ENCODE peak calls at places on chromosomes 16 and 17, in four cellular contexts. S is IMR-90, B is mesendoderm, Z is H1. M is an unnamed sample.
A peak's percentile ranks its signal among the peaks of the same experiment; 100 is the strongest.

GRCh38 chr17:39737761-39738567 is at the start of gene GRB7:
- DNase-seq in Z (no peak), S (no peak), B (peak; percentile 71), M (peak; percentile 86)

GRCh38 chr17:59856859-59857794 is 35.6 kb downstream of the TUBD1 start:
- DNase-seq in S (no peak), B (no peak), Z (no peak), M (no peak)

GRCh38 chr17:57045868-57046671 is 39.0 kb upstream of the AKAP1 start:
- DNase-seq in B (no peak), S (no peak), Z (no peak), M (peak; percentile 68)

GRCh38 chr17:5832886-5833285 is 237.3 kb upstream of the WSCD1 start:
- DNase-seq in B (peak; percentile 97), Z (no peak), S (peak; percentile 83), M (peak; percentile 29)

GRCh38 chr16:86283944-86284343 is 226.4 kb upstream of the FOXF1 start:
- DNase-seq in B (no peak), S (no peak), Z (no peak), M (no peak)

GRCh38 chr17:42537826-42538451 is 1.9 kb downstream of the NAGLU start:
- DNase-seq in Z (no peak), B (no peak), S (no peak), M (no peak)

GRCh38 chr17:45302649-45303173 is 14.1 kb downstream of the MAP3K14 start:
- DNase-seq in B (no peak), S (peak; percentile 76), Z (no peak), M (no peak)

GRCh38 chr16:86083382-86084002 is 184.5 kb downstream of the IRF8 start:
- DNase-seq in Z (no peak), B (no peak), S (no peak), M (no peak)

GRCh38 chr16:85695196-85696128 is 6.7 kb upstream of the GINS2 start:
- DNase-seq in B (no peak), Z (no peak), S (no peak), M (no peak)

GRCh38 chr17:78144736-78145641 is 1.2 kb upstream of the C17orf99 start:
- DNase-seq in S (no peak), B (no peak), Z (no peak), M (no peak)

GRCh38 chr16:27748868-27749546 is 199.1 kb downstream of the KATNIP start:
- DNase-seq in S (peak; percentile 84), B (peak; percentile 80), Z (peak; percentile 31), M (peak; percentile 75)

GRCh38 chr17:78883533-78884131 is 19.4 kb downstream of the CEP295NL start:
- DNase-seq in B (peak; percentile 94), Z (no peak), S (peak; percentile 97), M (peak; percentile 85)

GRCh38 chr17:40532520-40533253 is 31.3 kb upstream of the TNS4 start:
- DNase-seq in S (peak; percentile 37), B (no peak), Z (no peak), M (no peak)

GRCh38 chr17:332558-333322 is 19.9 kb downstream of the RPH3AL start:
- DNase-seq in B (peak; percentile 62), Z (no peak), S (peak; percentile 35), M (peak; percentile 36)

GRCh38 chr16:19595043-19595767 is 39.7 kb downstream of the VPS35L start:
- DNase-seq in S (peak; percentile 83), B (peak; percentile 78), Z (no peak), M (no peak)
- H3K56ac ChIP-seq in S (no peak overlapping the region), B (no peak overlapping the region), Z (no peak overlapping the region), M (no peak overlapping the region)

DNA sequence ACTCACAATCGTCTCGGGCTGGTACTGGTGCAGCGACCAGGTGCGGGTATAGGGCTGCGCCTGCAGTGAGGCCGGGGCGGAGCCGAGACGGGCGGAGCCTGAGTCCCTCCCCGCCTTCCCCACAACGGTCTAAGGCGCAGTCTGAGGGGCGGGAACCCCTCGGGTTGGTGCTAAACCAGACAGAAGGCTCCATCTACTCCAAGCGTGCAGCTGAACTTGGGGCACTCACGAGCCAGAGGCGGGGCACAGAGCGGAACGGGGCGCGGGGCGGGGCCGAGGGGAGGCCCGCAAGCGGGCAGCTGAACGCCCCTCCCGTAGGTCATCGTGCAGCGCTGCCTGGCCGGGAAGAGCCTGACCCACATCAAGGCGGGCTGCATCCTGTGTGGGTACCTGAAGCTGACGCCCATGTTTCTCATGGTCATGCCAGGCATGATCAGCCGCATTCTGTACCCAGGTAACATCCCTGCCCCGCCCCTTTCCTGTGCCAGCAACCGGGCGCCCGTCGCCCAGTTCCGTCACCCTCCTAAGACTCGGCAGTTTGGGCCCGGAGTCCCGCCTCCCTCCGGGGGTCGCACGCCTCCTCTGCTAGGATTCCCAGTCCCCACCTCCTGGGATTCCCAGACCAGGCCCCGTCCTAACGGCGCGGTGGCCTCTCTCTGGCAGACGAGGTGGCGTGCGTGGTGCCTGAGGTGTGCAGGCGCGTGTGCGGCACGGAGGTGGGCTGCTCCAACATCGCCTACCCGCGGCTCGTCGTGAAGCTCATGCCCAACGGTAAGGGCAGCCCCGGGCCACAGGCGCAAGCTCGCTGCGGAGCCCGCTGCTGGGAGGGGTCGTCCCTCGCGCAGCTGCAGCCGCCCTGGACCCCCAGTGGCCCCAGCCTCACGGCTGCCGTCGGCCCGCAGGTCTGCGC is 5.1 kb downstream of the SLC5A2 start:
- DNase-seq in B (peak; percentile 53), Z (no peak), S (peak; percentile 28), M (peak; percentile 85)
- H3K56ac ChIP-seq in B (peak overlapping the region; percentile 42), Z (no peak overlapping the region), S (no peak overlapping the region), M (no peak overlapping the region)

DNA sequence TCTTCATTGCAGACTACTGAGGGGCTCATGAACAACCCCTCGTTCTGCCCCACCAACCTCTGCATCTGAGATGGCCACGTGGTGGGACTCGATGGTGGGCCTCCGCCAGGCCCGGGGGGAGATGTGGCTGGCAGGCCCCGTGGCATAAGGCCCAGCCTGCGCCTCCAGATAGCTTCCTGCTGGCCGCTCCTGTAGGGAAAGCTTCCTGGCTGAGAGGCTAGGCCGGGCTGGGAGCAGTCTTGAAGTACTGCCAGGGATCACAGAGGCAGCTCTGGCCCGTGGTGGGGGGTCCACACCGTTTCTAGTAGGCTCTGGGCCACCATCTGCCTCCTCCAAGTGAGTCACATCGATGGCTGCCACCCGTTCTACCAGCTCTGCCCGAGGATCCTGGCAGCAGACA is 7.6 kb downstream of the CAMKK1 start:
- DNase-seq in Z (no peak), S (no peak), B (no peak), M (no peak)
- H3K56ac ChIP-seq in Z (no peak overlapping the region), S (no peak overlapping the region), B (no peak overlapping the region), M (no peak overlapping the region)

DNA sequence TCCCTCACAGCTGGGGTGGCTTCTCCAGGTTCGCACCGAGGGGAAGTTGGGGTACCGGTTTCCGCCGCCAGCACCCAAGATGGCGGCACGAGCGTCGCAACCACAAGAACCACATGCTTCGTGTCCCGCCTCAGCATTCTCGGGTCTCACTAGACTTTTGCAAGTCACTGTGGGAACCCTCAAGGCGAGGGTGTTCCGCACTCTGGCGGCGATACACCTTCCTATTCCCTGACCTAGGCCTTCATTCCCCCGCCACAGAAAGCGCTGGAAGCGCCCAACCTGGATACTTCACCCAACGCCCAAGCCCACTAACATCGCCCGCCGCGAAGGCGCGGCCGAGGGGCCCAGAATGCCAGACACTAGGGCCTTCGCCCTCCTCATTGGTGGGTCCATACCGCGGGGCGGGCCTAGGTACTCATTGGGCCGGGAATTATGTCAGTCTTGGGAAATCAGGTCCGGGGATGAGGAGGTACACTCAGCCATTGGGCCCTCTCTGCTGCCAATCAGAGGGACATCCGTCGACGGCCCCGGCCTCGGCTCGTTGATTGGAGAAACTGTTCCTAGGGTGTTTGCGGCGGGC is 328 bp upstream of the NFE2L1 start:
- DNase-seq in Z (peak; percentile 96), B (peak; percentile 100), S (peak; percentile 100), M (peak; percentile 100)
- H3K56ac ChIP-seq in Z (peak overlapping the region; percentile 71), B (peak overlapping the region; percentile 99), S (peak overlapping the region; percentile 94), M (peak overlapping the region; percentile 46)

DNA sequence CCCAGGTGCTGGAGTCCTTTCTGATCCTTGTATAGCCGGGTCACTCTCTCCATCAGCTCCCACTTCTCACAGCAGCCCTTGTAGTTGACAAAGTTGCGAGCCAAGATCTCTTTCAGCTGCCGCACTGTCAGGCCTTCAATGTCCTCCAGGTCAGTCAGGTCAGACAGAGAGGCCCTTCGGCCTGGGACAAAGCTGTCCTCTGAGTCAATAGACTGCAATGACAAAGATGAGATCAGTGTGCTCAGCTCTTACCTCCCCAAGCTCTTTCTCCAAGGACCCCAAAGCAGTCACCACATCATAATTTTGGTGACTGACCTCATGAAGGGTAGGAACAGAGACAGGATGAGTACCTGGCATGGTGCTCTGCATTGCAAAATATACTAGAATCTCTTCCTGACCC is 36.1 kb downstream of the LIG3 start:
- DNase-seq in Z (no peak), S (no peak), B (no peak), M (no peak)
- H3K56ac ChIP-seq in Z (no peak overlapping the region), S (no peak overlapping the region), B (no peak overlapping the region), M (no peak overlapping the region)

GRCh38 chr16:51150894-51151320 is at the start of gene SALL1:
- DNase-seq in Z (no peak), B (no peak), S (no peak), M (no peak)
- H3K56ac ChIP-seq in Z (peak within 1 kb of the TSS; percentile 85), B (peak within 1 kb of the TSS; percentile 98), S (peak within 1 kb of the TSS; percentile 90), M (no peak within 1 kb of the TSS)

DNA sequence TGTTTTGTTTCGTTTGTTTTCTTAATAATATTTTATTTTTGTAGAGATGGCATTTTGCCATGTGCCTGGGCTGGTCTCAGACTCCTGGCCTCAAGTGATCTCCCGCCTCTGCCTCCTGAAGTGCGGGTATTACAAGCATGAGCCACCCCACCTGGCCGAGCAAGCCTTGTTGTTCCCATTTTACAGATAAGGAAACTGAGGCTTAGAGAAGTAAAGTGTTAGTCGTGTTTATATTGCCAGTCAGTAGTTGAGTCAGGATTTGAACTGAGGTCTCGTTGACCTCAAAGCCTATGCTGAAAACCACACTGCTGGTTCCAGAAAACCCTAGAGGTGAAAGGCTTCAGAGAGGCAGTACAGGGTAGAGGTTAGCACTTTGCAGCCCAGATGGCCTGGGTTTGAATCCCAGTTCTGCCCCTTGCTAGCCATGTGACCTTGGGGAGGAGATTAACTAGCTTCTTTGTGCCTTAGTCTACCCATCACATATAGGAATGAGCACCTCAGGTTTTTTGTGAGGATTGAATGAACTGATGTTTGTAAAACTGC is 102.0 kb downstream of the ABCC6 start:
- DNase-seq in B (no peak), S (no peak), Z (no peak), M (no peak)
- H3K56ac ChIP-seq in B (no peak overlapping the region), S (no peak overlapping the region), Z (no peak overlapping the region), M (no peak overlapping the region)

DNA sequence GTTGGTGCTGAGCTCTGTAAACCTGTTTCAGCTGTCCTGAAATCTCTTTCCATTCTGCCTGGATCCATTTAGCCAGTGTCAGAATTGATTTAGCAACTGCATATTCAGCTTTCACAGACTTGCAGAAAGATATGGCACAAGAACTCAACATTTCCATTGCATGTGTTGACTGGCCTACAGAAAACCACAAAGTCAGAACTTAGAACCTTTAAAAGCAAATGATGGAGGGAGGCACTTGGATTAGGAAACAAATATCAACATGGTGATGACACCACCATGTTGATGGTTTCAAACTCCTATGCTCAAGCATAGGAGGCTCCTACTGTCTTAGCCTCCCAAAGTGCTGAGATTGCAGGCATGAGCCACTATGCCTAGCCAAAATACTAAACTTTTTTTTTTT is 52.3 kb upstream of the ARL6IP1 start:
- DNase-seq in B (no peak), Z (no peak), S (no peak), M (no peak)
- H3K56ac ChIP-seq in B (no peak overlapping the region), Z (no peak overlapping the region), S (no peak overlapping the region), M (no peak overlapping the region)